ENCODE peak calls at places on chromosomes 11 and 22, in ten cellular contexts. Q is neural progenitor cell, F is astrocyte of the spinal cord, C is bronchial epithelial cell, Y is prostate gland, A is fibroblast of lung, E is GM12865, P is fibroblast of pulmonary artery, O is cardiac fibroblast, S is K562. W is an unnamed sample.

GRCh38 chr11:89521294-89521693 is 30.1 kb upstream of the NOX4 start:
- DNase-seq in Q (no peak), F (peak), C (no peak), Y (no peak), A (peak), E (no peak), P (no peak), O (no peak), S (no peak), W (no peak)

GRCh38 chr11:9574806-9575530 is 1.5 kb downstream of the WEE1 start:
- DNase-seq in Q (peak), F (peak), C (peak), Y (peak), A (peak), E (peak), P (peak), O (peak), S (peak), W (no peak)

GRCh38 chr11:102493524-102493923 is 37.0 kb downstream of the MMP7 start:
- DNase-seq in Q (no peak), F (no peak), C (no peak), Y (no peak), A (no peak), E (no peak), P (no peak), O (no peak), S (no peak), W (no peak)

GRCh38 chr11:65334696-65335295 is 1.1 kb downstream of the DPF2 start:
- DNase-seq in Q (peak), F (no peak), C (no peak), Y (no peak), A (peak), E (no peak), P (peak), O (no peak), S (no peak), W (no peak)

GRCh38 chr22:36238348-36239149 is 778 bp downstream of the APOL2 start:
- DNase-seq in Q (no peak), F (no peak), C (no peak), Y (peak), A (no peak), E (no peak), P (peak), O (peak), S (peak), W (no peak)

GRCh38 chr11:117505285-117505970 is 177.8 kb downstream of the CEP164 start:
- DNase-seq in Q (no peak), F (no peak), C (no peak), Y (no peak), A (no peak), E (no peak), P (no peak), O (no peak), S (no peak), W (no peak)

GRCh38 chr22:45870011-45870410 is 107.0 kb downstream of the WNT7B start:
- DNase-seq in Q (no peak), F (no peak), C (no peak), Y (no peak), A (no peak), E (no peak), P (no peak), O (no peak), S (no peak), W (no peak)

GRCh38 chr11:12673924-12674570 is at the start of gene TEAD1:
- DNase-seq in Q (peak), F (peak), C (peak), Y (peak), A (peak), E (peak), P (peak), O (peak), S (peak), W (peak)

GRCh38 chr22:33300165-33300564 is 242.0 kb upstream of the SYN3 start:
- DNase-seq in Q (no peak), F (no peak), C (no peak), Y (no peak), A (no peak), E (peak), P (no peak), O (no peak), S (no peak), W (no peak)

GRCh38 chr11:94000641-94001040 is 20.5 kb upstream of the HEPHL1 start:
- DNase-seq in Q (no peak), F (no peak), C (peak), Y (no peak), A (peak), E (no peak), P (no peak), O (no peak), S (no peak), W (no peak)

GRCh38 chr11:63622318-63622717 is 8.1 kb upstream of the PLAAT3 start:
- DNase-seq in Q (no peak), F (no peak), C (peak), Y (no peak), A (no peak), E (no peak), P (no peak), O (no peak), S (no peak), W (no peak)

GRCh38 chr11:8941341-8942103 is 1.3 kb downstream of the ASCL3 start:
- DNase-seq in Q (no peak), F (no peak), C (no peak), Y (no peak), A (no peak), E (no peak), P (no peak), O (no peak), S (no peak), W (no peak)

GRCh38 chr22:26264162-26264561 is 94.9 kb downstream of the SEZ6L start:
- DNase-seq in Q (no peak), F (no peak), C (no peak), Y (no peak), A (no peak), E (no peak), P (no peak), O (no peak), S (no peak), W (no peak)

GRCh38 chr11:66106786-66107599 is 36.9 kb downstream of the PACS1 start:
- DNase-seq in Q (no peak), F (no peak), C (peak), Y (no peak), A (peak), E (peak), P (peak), O (no peak), S (no peak), W (no peak)

GRCh38 chr11:15158351-15159015 is 43.8 kb downstream of the INSC start:
- DNase-seq in Q (no peak), F (peak), C (peak), Y (no peak), A (peak), E (no peak), P (peak), O (peak), S (no peak), W (no peak)

GRCh38 chr22:36330655-36331305 is 57.0 kb downstream of the MYH9 start:
- DNase-seq in Q (no peak), F (peak), C (no peak), Y (peak), A (peak), E (peak), P (peak), O (peak), S (peak), W (no peak)

GRCh38 chr11:123166095-123166559 is 28.9 kb downstream of the CLMP start:
- DNase-seq in Q (peak), F (peak), C (peak), Y (no peak), A (peak), E (peak), P (peak), O (peak), S (peak), W (peak)

GRCh38 chr11:115220423-115220822 is 283.8 kb downstream of the CADM1 start:
- DNase-seq in Q (no peak), F (no peak), C (no peak), Y (peak), A (no peak), E (no peak), P (no peak), O (no peak), S (no peak), W (no peak)

GRCh38 chr22:20128902-20129746 is 2.5 kb upstream of the ZDHHC8 start:
- DNase-seq in Q (peak), F (no peak), C (peak), Y (no peak), A (no peak), E (peak), P (peak), O (peak), S (peak), W (no peak)

GRCh38 chr11:67665537-67666302 is 8.7 kb downstream of the ALDH3B2 start:
- DNase-seq in Q (no peak), F (no peak), C (no peak), Y (peak), A (no peak), E (no peak), P (no peak), O (no peak), S (peak), W (no peak)
- TF ChIP-seq CTCF in Q (peak), F (no peak), C (peak), Y (peak), A (no peak), E (no peak), P (no peak), O (no peak), S (peak), W (no peak)

GRCh38 chr22:24428751-24429410 is 1.5 kb downstream of the ADORA2A start:
- DNase-seq in Q (no peak), F (no peak), C (no peak), Y (no peak), A (no peak), E (no peak), P (no peak), O (no peak), S (no peak), W (no peak)
- H3K4me3 ChIP-seq in Q (no peak), F (no peak), C (no peak), Y (no peak), A (no peak), E (peak), P (no peak), O (no peak), S (no peak), W (no peak)

DNA sequence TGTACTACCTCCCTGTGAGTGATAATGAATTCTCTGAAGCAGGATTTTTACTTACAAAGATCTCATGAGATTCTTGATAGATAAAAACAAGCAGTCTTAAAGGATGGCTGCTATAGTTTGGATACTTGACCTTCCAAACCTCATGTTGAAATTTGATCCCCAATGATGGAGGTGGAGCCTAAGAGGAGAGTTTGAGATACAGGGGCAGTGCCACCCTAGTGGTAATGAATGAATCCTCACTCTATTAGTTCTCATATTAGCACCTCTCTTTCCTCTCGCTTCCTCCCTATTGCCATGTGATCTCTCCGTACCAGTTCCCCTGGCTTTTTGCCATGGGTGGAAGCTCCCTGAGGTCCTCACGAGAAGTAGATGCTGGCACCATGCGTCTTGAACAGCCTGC is 37.9 kb upstream of the OR8B8 start:
- DNase-seq in Q (no peak), F (no peak), C (peak), Y (no peak), A (no peak), E (no peak), P (no peak), O (no peak), S (no peak), W (no peak)
- TF ChIP-seq CTCF in Q (no peak), F (no peak), C (no peak), Y (no peak), A (no peak), E (no peak), P (no peak), O (no peak), S (no peak), W (no peak)

GRCh38 chr11:96293583-96293982 is 49.4 kb downstream of the MAML2 start:
- DNase-seq in Q (no peak), F (peak), C (no peak), Y (no peak), A (peak), E (peak), P (peak), O (peak), S (no peak), W (no peak)
- H3K4me3 ChIP-seq in Q (no peak), F (no peak), C (no peak), Y (no peak), A (no peak), E (no peak), P (peak), O (no peak), S (no peak), W (no peak)

GRCh38 chr11:35766651-35767050 is 104.1 kb downstream of the TRIM44 start:
- DNase-seq in Q (no peak), F (no peak), C (no peak), Y (no peak), A (no peak), E (no peak), P (no peak), O (no peak), S (no peak), W (no peak)

GRCh38 chr11:35771722-35772121 is 109.1 kb downstream of the TRIM44 start:
- DNase-seq in Q (no peak), F (no peak), C (no peak), Y (no peak), A (no peak), E (no peak), P (no peak), O (no peak), S (no peak), W (no peak)
- TF ChIP-seq CTCF in Q (no peak), F (no peak), C (no peak), Y (no peak), A (no peak), E (no peak), P (no peak), O (no peak), S (no peak), W (no peak)

GRCh38 chr11:57407010-57407409 is 16.6 kb upstream of the PRG2 start:
- DNase-seq in Q (no peak), F (no peak), C (no peak), Y (no peak), A (no peak), E (no peak), P (no peak), O (no peak), S (no peak), W (no peak)
- H3K4me3 ChIP-seq in Q (no peak), F (no peak), C (no peak), Y (no peak), A (no peak), E (no peak), P (no peak), O (no peak), S (no peak), W (no peak)

GRCh38 chr11:133986545-133986944 is 29.8 kb upstream of the IGSF9B start:
- DNase-seq in Q (no peak), F (no peak), C (no peak), Y (no peak), A (no peak), E (no peak), P (no peak), O (no peak), S (no peak), W (no peak)
- TF ChIP-seq CTCF in Q (no peak), F (no peak), C (no peak), Y (no peak), A (no peak), E (no peak), P (no peak), O (no peak), S (no peak), W (no peak)

GRCh38 chr11:827146-827860 is 416 bp upstream of the CRACR2B start:
- DNase-seq in Q (peak), F (no peak), C (no peak), Y (no peak), A (no peak), E (peak), P (no peak), O (no peak), S (peak), W (no peak)
- H3K4me3 ChIP-seq in Q (peak), F (no peak), C (peak), Y (peak), A (no peak), E (peak), P (no peak), O (no peak), S (peak), W (no peak)

GRCh38 chr22:32206774-32207758 is 2.2 kb upstream of the RFPL2 start:
- DNase-seq in Q (peak), F (peak), C (peak), Y (peak), A (peak), E (peak), P (peak), O (peak), S (peak), W (no peak)
- TF ChIP-seq CTCF in Q (peak), F (peak), C (peak), Y (peak), A (no peak), E (peak), P (peak), O (peak), S (peak), W (peak)

GRCh38 chr11:2982214-2982613 is 9.9 kb downstream of the NAP1L4 start:
- DNase-seq in Q (no peak), F (no peak), C (no peak), Y (no peak), A (no peak), E (no peak), P (no peak), O (no peak), S (no peak), W (no peak)

GRCh38 chr11:2987881-2988280 is 4.2 kb downstream of the NAP1L4 start:
- DNase-seq in Q (no peak), F (no peak), C (no peak), Y (no peak), A (peak), E (peak), P (no peak), O (no peak), S (no peak), W (no peak)

GRCh38 chr11:2981130-2981529 is 11.0 kb downstream of the NAP1L4 start:
- DNase-seq in Q (no peak), F (no peak), C (no peak), Y (no peak), A (no peak), E (no peak), P (no peak), O (no peak), S (no peak), W (no peak)

GRCh38 chr11:2980168-2980840 is 11.8 kb downstream of the NAP1L4 start:
- DNase-seq in Q (no peak), F (no peak), C (peak), Y (no peak), A (no peak), E (no peak), P (no peak), O (no peak), S (no peak), W (no peak)

GRCh38 chr11:2983908-2984307 is 8.2 kb downstream of the NAP1L4 start:
- DNase-seq in Q (no peak), F (no peak), C (no peak), Y (no peak), A (no peak), E (no peak), P (no peak), O (no peak), S (no peak), W (no peak)
- H3K4me3 ChIP-seq in Q (no peak), F (no peak), C (no peak), Y (no peak), A (no peak), E (no peak), P (no peak), O (no peak), S (no peak), W (no peak)